ENCODE peak calls at places on chromosome 10, in six cellular contexts. W is AG09309, C is BJ, Q is GM20000, B is HFFc6, L is neural progenitor cell. J is an unnamed sample.

GRCh38 chr10:53918755-53919154 is 882.3 kb downstream of the PCDH15 start:
- DNase-seq in C (no peak), L (peak; percentile 58), W (no peak), Q (no peak), B (no peak), J (no peak)

GRCh38 chr10:784759-785538 is 95.5 kb upstream of the DIP2C start:
- DNase-seq in W (peak; percentile 23), Q (peak; percentile 49), L (peak; percentile 78), C (no peak), B (peak; percentile 76), J (peak; percentile 63)

GRCh38 chr10:24208661-24209420 is at the start of gene KIAA1217:
- DNase-seq in W (no peak), B (no peak), C (no peak), L (peak; percentile 85), Q (no peak), J (peak; percentile 46)

GRCh38 chr10:5165738-5166137 is 19.2 kb downstream of the AKR1C8 start:
- DNase-seq in Q (no peak), L (peak; percentile 6), C (no peak), W (no peak), B (no peak), J (no peak)

GRCh38 chr10:42488416-42488815 is 150.0 kb downstream of the ZNF33B start:
- DNase-seq in W (peak; percentile 48), C (peak; percentile 36), Q (no peak), L (no peak), B (peak; percentile 57), J (no peak)

GRCh38 chr10:123559066-123559822 is 106.9 kb upstream of the GPR26 start:
- DNase-seq in W (no peak), C (no peak), Q (peak; percentile 82), L (peak; percentile 81), B (peak; percentile 48), J (peak; percentile 70)

GRCh38 chr10:33913194-33913593 is 578.7 kb upstream of the NRP1 start:
- DNase-seq in W (no peak), L (no peak), B (no peak), Q (no peak), C (no peak), J (no peak)

GRCh38 chr10:110005716-110006115 is 2.1 kb upstream of the ADD3 start:
- DNase-seq in W (peak; percentile 79), L (peak; percentile 56), B (peak; percentile 68), Q (no peak), C (peak; percentile 73), J (peak; percentile 19)

GRCh38 chr10:129794056-129794455 is 170.0 kb downstream of the EBF3 start:
- DNase-seq in W (no peak), Q (no peak), L (no peak), C (no peak), B (no peak), J (no peak)

GRCh38 chr10:96261930-96262329 is 9.4 kb downstream of the BLNK start:
- DNase-seq in C (no peak), Q (no peak), B (no peak), W (no peak), L (no peak), J (peak; percentile 41)

GRCh38 chr10:72336259-72337038 is 18.3 kb downstream of the DNAJB12 start:
- DNase-seq in L (no peak), W (no peak), Q (no peak), B (no peak), C (no peak), J (no peak)

GRCh38 chr10:125186431-125187170 is 26.2 kb upstream of the CTBP2 start:
- DNase-seq in L (no peak), Q (no peak), B (no peak), W (no peak), C (no peak), J (no peak)

GRCh38 chr10:48390005-48390871 is 83.8 kb downstream of the MAPK8 start:
- DNase-seq in C (no peak), L (no peak), B (no peak), Q (no peak), W (no peak), J (no peak)

GRCh38 chr10:101060951-101061813 is 607 bp upstream of the KAZALD1 start:
- DNase-seq in L (peak; percentile 98), Q (peak; percentile 98), C (no peak), W (peak; percentile 59), B (peak; percentile 84), J (peak; percentile 93)

GRCh38 chr10:69749180-69750010 is 52.3 kb upstream of the COL13A1 start:
- DNase-seq in L (no peak), B (no peak), W (no peak), C (no peak), Q (no peak), J (no peak)

GRCh38 chr10:104834580-104834979 is 193.5 kb downstream of the SORCS3 start:
- DNase-seq in C (no peak), Q (no peak), W (no peak), B (no peak), L (no peak), J (no peak)

GRCh38 chr10:35119378-35119777 is 7.3 kb upstream of the CREM start:
- DNase-seq in Q (no peak), L (no peak), B (no peak), W (no peak), C (no peak), J (no peak)

GRCh38 chr10:68301790-68302502 is 29.9 kb upstream of the HNRNPH3 start:
- DNase-seq in W (peak; percentile 32), L (peak; percentile 31), Q (peak; percentile 51), C (peak; percentile 24), B (peak; percentile 69), J (peak; percentile 16)
- TF ChIP-seq CTCF in W (peak; percentile 37), L (peak; percentile 59), Q (peak; percentile 6), C (peak; percentile 50), B (peak; percentile 85), J (peak; percentile 24)

DNA sequence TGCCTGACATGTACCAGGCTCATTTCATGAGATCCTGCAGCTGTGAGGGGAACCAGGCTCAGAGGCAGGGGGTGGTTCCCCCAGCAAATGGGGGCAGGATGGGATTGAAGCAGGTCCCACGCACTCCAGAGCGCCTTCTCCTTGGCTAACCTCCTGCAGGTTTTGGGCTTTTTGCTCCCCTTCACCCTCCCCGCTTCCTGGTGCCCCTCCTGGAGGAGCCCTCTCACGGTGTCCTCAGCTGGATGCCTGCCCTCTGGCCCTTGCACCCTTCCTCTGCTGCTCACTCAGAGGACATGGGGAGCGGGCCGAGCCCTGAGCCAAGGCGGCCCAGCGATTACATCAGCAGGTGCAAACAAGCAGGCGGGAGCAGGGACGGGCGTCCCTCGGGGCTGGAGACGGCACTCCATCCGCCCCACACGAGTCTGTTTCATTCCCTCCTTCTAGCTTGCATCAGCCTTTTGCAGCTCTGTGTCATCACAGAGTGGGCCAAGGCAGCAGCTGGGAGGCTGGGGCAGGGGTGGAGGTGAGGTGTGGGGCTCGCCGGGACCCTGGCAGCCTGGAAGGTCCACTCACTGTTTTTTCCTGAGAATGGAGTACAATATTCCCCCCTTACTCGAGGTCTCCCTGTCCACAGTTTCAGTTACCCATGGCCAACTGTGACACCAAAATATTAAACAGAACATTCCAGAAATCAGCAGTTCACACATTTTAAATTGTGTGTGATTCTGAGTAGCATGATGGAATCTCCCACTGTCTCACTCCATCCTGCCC is 52.7 kb upstream of the SLC29A3 start:
- DNase-seq in W (peak; percentile 79), C (no peak), L (no peak), Q (no peak), B (no peak), J (no peak)
- TF ChIP-seq CTCF in W (no peak), C (no peak), L (no peak), Q (no peak), B (no peak), J (no peak)

DNA sequence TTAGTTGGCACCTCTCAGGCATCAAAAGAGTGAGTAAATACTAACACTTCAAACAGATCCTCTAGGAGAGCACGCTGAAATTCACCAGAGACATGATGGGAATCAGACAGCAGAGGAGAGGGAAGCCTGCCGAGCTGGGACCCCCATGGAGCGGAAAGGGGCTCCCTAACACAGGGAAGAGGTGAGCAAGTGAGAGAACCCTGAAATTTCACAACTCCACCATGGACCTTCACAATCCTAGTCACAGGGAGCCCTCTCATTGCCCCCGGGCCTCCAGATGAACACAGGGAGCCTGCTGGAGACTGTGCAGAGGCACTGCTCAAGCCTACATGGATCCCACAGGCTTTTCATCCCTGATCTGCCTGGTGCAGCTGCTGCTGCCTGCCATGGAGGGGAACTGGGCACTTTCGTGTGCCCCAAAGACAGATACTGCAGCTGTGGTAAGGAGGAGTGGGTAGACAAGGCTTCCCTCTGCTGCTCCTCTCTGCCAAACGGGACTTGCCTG is 59.2 kb upstream of the ANTXRL start:
- DNase-seq in L (no peak), C (no peak), Q (no peak), W (no peak), B (no peak), J (no peak)
- TF ChIP-seq CTCF in L (no peak), C (no peak), Q (no peak), W (no peak), B (no peak), J (no peak)

DNA sequence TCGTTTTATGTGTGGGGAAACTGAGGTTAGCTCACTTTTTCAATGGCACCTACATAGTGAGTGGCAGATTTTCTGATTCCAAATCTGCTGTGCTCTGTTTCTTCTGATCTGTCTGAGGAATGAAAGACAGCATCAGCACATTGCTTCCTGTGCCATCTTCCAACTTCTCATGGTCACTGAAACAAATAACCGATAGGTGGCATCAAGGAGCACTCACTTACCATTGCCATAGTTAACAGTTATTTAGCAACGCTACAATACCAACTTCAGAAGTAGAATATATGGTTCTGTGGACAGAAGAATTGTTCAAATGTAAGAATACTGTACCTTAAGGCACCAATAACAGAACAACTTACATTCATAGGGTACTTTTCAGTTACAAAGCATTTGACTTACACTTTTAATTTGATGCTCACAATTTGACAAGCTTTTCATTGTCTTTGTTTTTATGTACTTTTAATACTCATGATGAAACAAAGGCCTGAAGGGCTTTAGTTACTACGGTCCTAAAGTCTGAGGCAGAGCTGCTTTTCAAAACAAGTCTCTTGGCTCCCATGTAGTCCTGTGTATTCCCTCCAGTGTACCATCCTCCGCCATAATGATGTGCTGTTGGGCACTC is 228.9 kb upstream of the TCF7L2 start:
- DNase-seq in L (peak; percentile 55), B (peak; percentile 53), C (no peak), W (no peak), Q (peak; percentile 27), J (peak; percentile 19)
- TF ChIP-seq CTCF in L (peak; percentile 74), B (peak; percentile 85), C (peak; percentile 67), W (peak; percentile 71), Q (peak; percentile 29), J (peak; percentile 44)

DNA sequence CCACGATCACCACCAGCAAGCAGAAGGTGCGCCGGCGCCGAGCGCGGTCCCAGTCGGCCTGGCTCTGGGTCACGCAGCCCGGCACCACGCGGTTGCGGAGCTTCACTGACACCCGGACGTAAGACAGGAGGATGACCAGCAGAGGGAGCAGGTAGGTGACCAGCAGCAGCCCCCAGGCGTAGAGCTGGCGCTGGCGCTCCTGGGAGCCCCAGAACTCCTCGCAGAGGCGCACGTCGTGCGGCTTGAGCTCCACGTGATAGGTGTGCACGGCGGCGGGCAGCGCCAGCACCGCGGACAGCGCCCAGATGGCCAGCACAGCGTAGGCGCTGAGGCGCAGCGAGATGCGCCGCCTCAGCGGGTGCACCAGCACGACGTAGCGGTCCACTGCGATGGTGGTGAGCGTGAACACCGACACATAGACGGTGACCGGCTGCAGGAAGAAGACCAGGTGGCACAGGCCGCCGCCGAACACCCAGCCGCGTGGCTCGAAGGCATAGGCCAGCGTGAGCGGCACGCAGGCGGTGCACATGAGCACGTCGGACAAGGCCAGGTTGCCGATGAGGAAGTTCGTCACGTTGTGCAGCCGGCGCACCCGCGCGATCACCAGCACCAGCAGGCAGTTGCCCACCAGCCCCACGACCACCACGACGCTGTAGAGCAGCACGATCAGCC is 920 bp downstream of the PRLHR start:
- DNase-seq in Q (peak; percentile 67), B (no peak), C (no peak), L (peak; percentile 99), W (no peak), J (no peak)
- TF ChIP-seq CTCF in Q (peak; percentile 8), B (peak; percentile 50), C (peak; percentile 34), L (peak; percentile 77), W (peak; percentile 16), J (no peak)

J was measured in Calu3.